ENCODE peak calls at places on chromosome 19, in five cellular contexts. B is mucosa of gallbladder, A is T-helper 1 cell, X is RCC 7860, K is psoas muscle. C is an unnamed sample.

GRCh38 chr19:43337737-43338136 is 15.7 kb upstream of the CD177 start:
- DNase-seq in B (no peak), A (no peak), X (no peak), K (no peak), C (no peak)

GRCh38 chr19:11142528-11143171 is 12.9 kb downstream of the SPC24 start:
- DNase-seq in B (peak), A (no peak), X (peak), K (peak), C (no peak)

GRCh38 chr19:34336781-34337271 is 28.2 kb upstream of the GPI start:
- DNase-seq in B (no peak), A (peak), X (no peak), K (no peak), C (peak)

GRCh38 chr19:10334340-10335148 is 1.2 kb upstream of the RAVER1 start:
- DNase-seq in B (peak), A (peak), X (peak), K (peak), C (no peak)

GRCh38 chr19:19817357-19817756 is 4.2 kb downstream of the ZNF506 start:
- DNase-seq in B (no peak), A (peak), X (no peak), K (no peak), C (no peak)

GRCh38 chr19:50435221-50435620 is 2.5 kb downstream of the MYBPC2 start:
- DNase-seq in B (no peak), A (no peak), X (no peak), K (no peak), C (no peak)

GRCh38 chr19:13215572-13216380 is 65.6 kb downstream of the IER2 start:
- DNase-seq in B (no peak), A (peak), X (peak), K (no peak), C (no peak)

GRCh38 chr19:5691930-5692784 is 2.1 kb downstream of the RPL36 start:
- DNase-seq in B (no peak), A (no peak), X (no peak), K (no peak), C (no peak)

GRCh38 chr19:50480281-50481111 is 3.8 kb upstream of the GARIN5A start:
- DNase-seq in B (no peak), A (no peak), X (no peak), K (no peak), C (no peak)

GRCh38 chr19:6536138-6536671 is 5.4 kb downstream of the TNFSF9 start:
- DNase-seq in B (peak), A (peak), X (peak), K (peak), C (peak)

GRCh38 chr19:5547881-5548280 is 19.9 kb downstream of the TINCR start:
- DNase-seq in B (no peak), A (no peak), X (no peak), K (no peak), C (no peak)

GRCh38 chr19:51093066-51093465 is 10.4 kb upstream of the KLK14 start:
- DNase-seq in B (no peak), A (no peak), X (no peak), K (no peak), C (no peak)

GRCh38 chr19:45250832-45251451 is at the start of gene MARK4:
- DNase-seq in B (no peak), A (peak), X (no peak), K (peak), C (peak)

GRCh38 chr19:2215281-2215751 is 20.8 kb downstream of the PLEKHJ1 start:
- DNase-seq in B (no peak), A (peak), X (no peak), K (no peak), C (no peak)

GRCh38 chr19:11227201-11227886 is 12.1 kb upstream of the ANGPTL8 start:
- DNase-seq in B (no peak), A (no peak), X (no peak), K (no peak), C (no peak)

GRCh38 chr19:38369584-38369983 is 4.8 kb upstream of the PSMD8 start:
- DNase-seq in B (no peak), A (no peak), X (no peak), K (no peak), C (no peak)

GRCh38 chr19:45955905-45956608 is 17.6 kb downstream of the NOVA2 start:
- DNase-seq in B (peak), A (no peak), X (no peak), K (peak), C (no peak)